ENCODE peak calls at places on chromosomes 11 and 22, in ten cellular contexts. S, O, U, H, C, B, A, G, M and P are unnamed samples.

GRCh38 chr11:111631034-111631665 is 28.9 kb downstream of the SIK2 start:
- DNase-seq in G (peak), U (peak), C (no peak), H (no peak), M (no peak), S (no peak), B (no peak), O (no peak), A (no peak), P (no peak)

GRCh38 chr11:113849713-113850112 is 25.7 kb downstream of the USP28 start:
- DNase-seq in M (no peak), S (no peak), U (no peak), A (no peak), G (no peak), B (no peak), H (no peak), O (no peak), C (no peak), P (no peak)

GRCh38 chr11:130612291-130612802 is 163.9 kb downstream of the ADAMTS15 start:
- DNase-seq in O (no peak), A (peak), G (no peak), B (no peak), H (no peak), C (no peak), M (no peak), S (no peak), U (peak), P (no peak)

GRCh38 chr11:69863544-69864200 is 44.5 kb upstream of the FGF3 start:
- DNase-seq in M (no peak), G (no peak), O (no peak), H (no peak), S (no peak), B (no peak), U (no peak), C (no peak), A (no peak), P (no peak)

GRCh38 chr22:19756288-19757128 is 4.1 kb upstream of the TBX1 start:
- DNase-seq in H (no peak), O (peak), A (peak), G (no peak), C (no peak), B (peak), M (no peak), U (no peak), S (peak), P (no peak)

GRCh38 chr11:12680246-12680939 is 6.2 kb downstream of the TEAD1 start:
- DNase-seq in G (peak), B (peak), H (peak), U (peak), S (no peak), O (no peak), C (peak), M (no peak), A (peak), P (peak)

GRCh38 chr11:26044389-26044788 is 287.5 kb upstream of the ANO3 start:
- DNase-seq in M (no peak), O (no peak), G (no peak), C (no peak), A (no peak), B (no peak), U (no peak), S (no peak), H (no peak), P (no peak)

GRCh38 chr11:12377106-12377823 is at the start of gene PARVA:
- DNase-seq in M (no peak), U (peak), H (peak), G (peak), S (no peak), C (peak), B (peak), A (peak), O (no peak), P (peak)

GRCh38 chr22:24429411-24430365 is 2.3 kb downstream of the ADORA2A start:
- DNase-seq in U (peak), H (peak), A (peak), O (peak), G (no peak), S (peak), C (peak), B (no peak), M (no peak), P (peak)

GRCh38 chr11:61776561-61777075 is 15.8 kb downstream of the TMEM258 start:
- DNase-seq in S (no peak), C (peak), O (peak), B (peak), M (peak), G (peak), H (peak), U (peak), A (peak), P (peak)

GRCh38 chr11:74397531-74398243 is 546 bp downstream of the PGM2L1 start:
- DNase-seq in A (peak), B (peak), H (no peak), C (peak), O (peak), U (no peak), S (peak), M (no peak), G (peak), P (no peak)

GRCh38 chr11:31793264-31793663 is 17.9 kb downstream of the PAX6 start:
- DNase-seq in H (no peak), A (no peak), B (no peak), S (no peak), C (no peak), M (no peak), G (no peak), U (no peak), O (no peak), P (no peak)

GRCh38 chr22:36136475-36136874 is 24.1 kb downstream of the APOL3 start:
- DNase-seq in A (peak), S (no peak), G (no peak), C (peak), M (no peak), O (no peak), H (no peak), U (peak), B (no peak), P (peak)

GRCh38 chr11:44312876-44313275 is 2.9 kb upstream of the ALX4 start:
- DNase-seq in U (no peak), A (no peak), B (no peak), M (no peak), G (no peak), O (no peak), C (no peak), H (no peak), S (no peak), P (no peak)

GRCh38 chr22:23868580-23868979 is 10.9 kb downstream of the SLC2A11 start:
- DNase-seq in O (no peak), A (no peak), H (no peak), G (no peak), C (no peak), U (no peak), M (no peak), B (no peak), S (no peak), P (no peak)

GRCh38 chr11:57263351-57263750 is 26.3 kb upstream of the APLNR start:
- DNase-seq in B (no peak), A (no peak), H (no peak), S (no peak), U (no peak), O (no peak), M (no peak), C (no peak), G (no peak), P (no peak)

GRCh38 chr11:11963842-11964773 is 44.3 kb downstream of the DKK3 start:
- DNase-seq in A (no peak), M (no peak), G (no peak), O (no peak), C (no peak), H (no peak), B (no peak), U (no peak), S (no peak), P (no peak)

GRCh38 chr11:97516688-97517087 is 1126.9 kb downstream of the JRKL start:
- DNase-seq in U (no peak), M (no peak), G (no peak), B (no peak), H (no peak), O (no peak), C (no peak), A (no peak), S (no peak), P (no peak)

GRCh38 chr11:93843906-93844305 is 6.5 kb downstream of the VSTM5 start:
- DNase-seq in G (no peak), U (no peak), C (no peak), S (no peak), H (no peak), B (no peak), O (no peak), M (no peak), A (no peak), P (no peak)

GRCh38 chr11:3077174-3077839 is 20.1 kb upstream of the CARS1 start:
- DNase-seq in M (no peak), C (no peak), S (no peak), U (no peak), B (no peak), H (no peak), A (no peak), G (peak), O (no peak), P (no peak)

GRCh38 chr11:63761870-63762661 is 6.5 kb downstream of the ZFTA start:
- DNase-seq in G (no peak), C (no peak), H (peak), B (no peak), U (no peak), S (no peak), O (no peak), A (no peak), M (no peak), P (no peak)

GRCh38 chr11:124920870-124921609 is 2.0 kb downstream of the HEPN1 start:
- DNase-seq in A (peak), S (peak), U (peak), B (peak), H (peak), C (peak), O (peak), G (peak), M (peak), P (no peak)

GRCh38 chr11:2700415-2701211 is 819 bp upstream of the KCNQ1OT1 start:
- DNase-seq in A (peak), S (no peak), G (peak), U (peak), B (peak), M (no peak), H (peak), O (peak), C (no peak), P (peak)

GRCh38 chr11:12951376-12951775 is 57.7 kb upstream of the RASSF10 start:
- DNase-seq in A (no peak), U (no peak), H (no peak), C (no peak), M (no peak), B (no peak), S (no peak), O (no peak), G (no peak), P (no peak)

GRCh38 chr11:64124147-64124546 is 41.8 kb downstream of the MACROD1 start:
- DNase-seq in O (no peak), M (no peak), B (no peak), C (no peak), U (no peak), G (no peak), H (no peak), A (no peak), S (no peak), P (no peak)

GRCh38 chr22:45608763-45609180 is 62.9 kb upstream of the ATXN10 start:
- DNase-seq in C (peak), A (peak), O (no peak), U (peak), H (no peak), G (peak), S (no peak), B (no peak), M (no peak), P (peak)

GRCh38 chr11:119320593-119321524 is 3.9 kb upstream of the MCAM start:
- DNase-seq in S (no peak), G (no peak), H (no peak), U (peak), M (no peak), A (peak), C (peak), B (peak), O (no peak), P (no peak)

GRCh38 chr11:84384637-84385227 is 1098.6 kb upstream of the CCDC90B start:
- DNase-seq in C (peak), S (no peak), G (peak), M (no peak), O (peak), U (peak), H (no peak), A (peak), B (peak), P (peak)

GRCh38 chr11:96470521-96470920 is 80.7 kb downstream of the JRKL start:
- DNase-seq in H (no peak), U (no peak), B (no peak), M (no peak), G (no peak), O (no peak), A (no peak), S (no peak), C (no peak), P (no peak)

GRCh38 chr11:79049627-79050238 is 391.1 kb downstream of the TENM4 start:
- DNase-seq in C (no peak), O (no peak), B (no peak), U (no peak), S (no peak), A (no peak), H (no peak), M (no peak), G (no peak), P (no peak)

GRCh38 chr11:118436639-118437045 is 350 bp downstream of the KMT2A start:
- DNase-seq in O (peak), M (no peak), S (no peak), C (peak), U (no peak), H (no peak), A (no peak), B (no peak), G (no peak), P (peak)

GRCh38 chr22:20583471-20583922 is 76.1 kb downstream of the MED15 start:
- DNase-seq in A (no peak), S (no peak), G (no peak), C (no peak), H (peak), M (no peak), O (no peak), U (no peak), B (no peak), P (peak)